ENCODE peak calls at places on chromosome 6, in ten cellular contexts. B, K, I, H, Z, W, P, L, X and G are unnamed samples.

GRCh38 chr6:47651505-47651944 is 46.9 kb upstream of the ADGRF4 start:
- DNase-seq in H (no peak), L (no peak), I (no peak), X (no peak), W (no peak), K (no peak), Z (no peak), B (peak; percentile 45), P (peak; percentile 88), G (no peak)

GRCh38 chr6:118335325-118335724 is 212.8 kb upstream of the PLN start:
- DNase-seq in I (no peak), W (no peak), H (no peak), X (no peak), L (no peak), P (no peak), Z (no peak), K (no peak), B (no peak), G (no peak)

GRCh38 chr6:139054001-139054400 is 25.5 kb downstream of the ABRACL start:
- DNase-seq in H (no peak), K (no peak), P (no peak), X (no peak), L (no peak), Z (no peak), W (no peak), I (no peak), B (no peak), G (no peak)

GRCh38 chr6:149362289-149362688 is 37.8 kb upstream of the SUMO4 start:
- DNase-seq in W (no peak), L (no peak), H (no peak), I (no peak), P (no peak), B (no peak), K (no peak), Z (no peak), X (no peak), G (no peak)

GRCh38 chr6:169839029-169839481 is 87.6 kb downstream of the ERMARD start:
- DNase-seq in K (no peak), I (no peak), L (peak; percentile 17), Z (no peak), W (peak; percentile 55), B (no peak), P (no peak), X (no peak), H (no peak), G (no peak)

GRCh38 chr6:12324741-12325140 is 34.6 kb downstream of the EDN1 start:
- DNase-seq in X (no peak), L (no peak), K (no peak), Z (no peak), P (peak; percentile 88), B (no peak), W (no peak), H (peak; percentile 32), I (no peak), G (no peak)

GRCh38 chr6:158376650-158377081 is 64.4 kb downstream of the TULP4 start:
- DNase-seq in I (peak; percentile 78), H (no peak), X (no peak), Z (no peak), B (no peak), L (no peak), W (peak; percentile 93), K (no peak), P (no peak), G (no peak)

GRCh38 chr6:32666420-32667300 is at the start of gene HLA-DQB1:
- DNase-seq in L (no peak), I (no peak), B (no peak), Z (no peak), X (peak; percentile 49), W (no peak), H (peak; percentile 80), K (no peak), P (peak; percentile 75), G (peak; percentile 94)

GRCh38 chr6:166908812-166909211 is 47.5 kb downstream of the RNASET2 start:
- DNase-seq in B (no peak), P (no peak), X (no peak), Z (no peak), W (no peak), L (no peak), H (no peak), K (no peak), I (no peak), G (no peak)

GRCh38 chr6:52904562-52905279 is 4.8 kb downstream of the GSTA3 start:
- DNase-seq in B (no peak), W (no peak), H (peak; percentile 73), Z (no peak), K (no peak), P (no peak), X (no peak), L (no peak), I (no peak), G (peak; percentile 8)